ENCODE peak calls at places on chromosome 17, in six cellular contexts. One of them, this sample, is unnamed.

GRCh38 chr17:82387577-82388106 is 16.1 kb downstream of the UTS2R start:
- DNase-seq in adrenal gland: no peak
- DNase-seq in heart left ventricle: no peak
- DNase-seq in right lobe of liver: no peak
- DNase-seq in HepG2: no peak
- DNase-seq in stomach: no peak
- DNase-seq in this sample: no peak

GRCh38 chr17:81731271-81731670 is 19.2 kb downstream of the SLC25A10 start:
- DNase-seq in right lobe of liver: no peak
- DNase-seq in heart left ventricle: no peak
- DNase-seq in HepG2: no peak
- DNase-seq in adrenal gland: no peak
- DNase-seq in stomach: no peak
- DNase-seq in this sample: peak; percentile 74

GRCh38 chr17:37640016-37640415 is 3.2 kb downstream of the DDX52 start:
- DNase-seq in HepG2: no peak
- DNase-seq in stomach: no peak
- DNase-seq in adrenal gland: no peak
- DNase-seq in heart left ventricle: no peak
- DNase-seq in right lobe of liver: no peak
- DNase-seq in this sample: peak; percentile 31

GRCh38 chr17:76685846-76686245 is 24.9 kb downstream of the MXRA7 start:
- DNase-seq in right lobe of liver: no peak
- DNase-seq in heart left ventricle: peak; percentile 66
- DNase-seq in adrenal gland: no peak
- DNase-seq in stomach: no peak
- DNase-seq in HepG2: no peak
- DNase-seq in this sample: no peak

GRCh38 chr17:14442798-14443553 is 142.1 kb downstream of the HS3ST3B1 start:
- DNase-seq in adrenal gland: no peak
- DNase-seq in HepG2: no peak
- DNase-seq in heart left ventricle: no peak
- DNase-seq in right lobe of liver: no peak
- DNase-seq in stomach: no peak
- DNase-seq in this sample: no peak

GRCh38 chr17:83176272-83176955 is 97.0 kb downstream of the METRNL start:
- DNase-seq in adrenal gland: no peak
- DNase-seq in HepG2: no peak
- DNase-seq in stomach: no peak
- DNase-seq in right lobe of liver: peak; percentile 46
- DNase-seq in heart left ventricle: no peak
- DNase-seq in this sample: no peak

GRCh38 chr17:72173475-72174116 is 52.8 kb downstream of the SOX9 start:
- DNase-seq in heart left ventricle: no peak
- DNase-seq in stomach: no peak
- DNase-seq in HepG2: peak; percentile 70
- DNase-seq in adrenal gland: no peak
- DNase-seq in right lobe of liver: no peak
- DNase-seq in this sample: no peak

GRCh38 chr17:60102632-60103047 is 23.9 kb upstream of the HEATR6 start:
- DNase-seq in heart left ventricle: peak; percentile 45
- DNase-seq in right lobe of liver: no peak
- DNase-seq in stomach: no peak
- DNase-seq in adrenal gland: no peak
- DNase-seq in HepG2: no peak
- DNase-seq in this sample: peak; percentile 44

GRCh38 chr17:19281161-19281560 is 44.0 kb downstream of the EPN2 start:
- DNase-seq in adrenal gland: no peak
- DNase-seq in HepG2: no peak
- DNase-seq in heart left ventricle: no peak
- DNase-seq in stomach: no peak
- DNase-seq in right lobe of liver: no peak
- DNase-seq in this sample: no peak

GRCh38 chr17:77366558-77367245 is 225.9 kb downstream of the SEC14L1 start:
- DNase-seq in heart left ventricle: no peak
- DNase-seq in right lobe of liver: no peak
- DNase-seq in adrenal gland: peak; percentile 77
- DNase-seq in HepG2: no peak
- DNase-seq in stomach: no peak
- DNase-seq in this sample: no peak

GRCh38 chr17:57380055-57380356 is 123.7 kb downstream of the MSI2 start:
- DNase-seq in HepG2: no peak
- DNase-seq in adrenal gland: no peak
- DNase-seq in right lobe of liver: no peak
- DNase-seq in stomach: no peak
- DNase-seq in heart left ventricle: no peak
- DNase-seq in this sample: no peak

GRCh38 chr17:49231563-49231894 is 942 bp upstream of the PHOSPHO1 start:
- DNase-seq in stomach: no peak
- DNase-seq in HepG2: no peak
- DNase-seq in adrenal gland: no peak
- DNase-seq in right lobe of liver: no peak
- DNase-seq in heart left ventricle: no peak
- DNase-seq in this sample: no peak

GRCh38 chr17:49239963-49240362 is 9.4 kb upstream of the PHOSPHO1 start:
- DNase-seq in adrenal gland: no peak
- DNase-seq in HepG2: no peak
- DNase-seq in heart left ventricle: no peak
- DNase-seq in stomach: no peak
- DNase-seq in right lobe of liver: no peak
- DNase-seq in this sample: no peak

GRCh38 chr17:49240619-49241018 is 10.0 kb upstream of the PHOSPHO1 start:
- DNase-seq in adrenal gland: no peak
- DNase-seq in right lobe of liver: no peak
- DNase-seq in heart left ventricle: no peak
- DNase-seq in stomach: no peak
- DNase-seq in HepG2: no peak
- DNase-seq in this sample: no peak

GRCh38 chr17:49234509-49235080 is 4.0 kb upstream of the PHOSPHO1 start:
- DNase-seq in stomach: no peak
- DNase-seq in right lobe of liver: no peak
- DNase-seq in heart left ventricle: no peak
- DNase-seq in HepG2: no peak
- DNase-seq in adrenal gland: no peak
- DNase-seq in this sample: no peak

GRCh38 chr17:49235896-49236295 is 5.3 kb upstream of the PHOSPHO1 start:
- DNase-seq in heart left ventricle: no peak
- DNase-seq in right lobe of liver: no peak
- DNase-seq in stomach: no peak
- DNase-seq in HepG2: no peak
- DNase-seq in adrenal gland: no peak
- DNase-seq in this sample: no peak
- TF ChIP-seq POLR2A in heart left ventricle: no peak
- TF ChIP-seq POLR2A in right lobe of liver: no peak
- TF ChIP-seq POLR2A in stomach: no peak
- TF ChIP-seq POLR2A in HepG2: no peak
- TF ChIP-seq POLR2A in adrenal gland: no peak
- TF ChIP-seq POLR2A in this sample: no peak

DNA sequence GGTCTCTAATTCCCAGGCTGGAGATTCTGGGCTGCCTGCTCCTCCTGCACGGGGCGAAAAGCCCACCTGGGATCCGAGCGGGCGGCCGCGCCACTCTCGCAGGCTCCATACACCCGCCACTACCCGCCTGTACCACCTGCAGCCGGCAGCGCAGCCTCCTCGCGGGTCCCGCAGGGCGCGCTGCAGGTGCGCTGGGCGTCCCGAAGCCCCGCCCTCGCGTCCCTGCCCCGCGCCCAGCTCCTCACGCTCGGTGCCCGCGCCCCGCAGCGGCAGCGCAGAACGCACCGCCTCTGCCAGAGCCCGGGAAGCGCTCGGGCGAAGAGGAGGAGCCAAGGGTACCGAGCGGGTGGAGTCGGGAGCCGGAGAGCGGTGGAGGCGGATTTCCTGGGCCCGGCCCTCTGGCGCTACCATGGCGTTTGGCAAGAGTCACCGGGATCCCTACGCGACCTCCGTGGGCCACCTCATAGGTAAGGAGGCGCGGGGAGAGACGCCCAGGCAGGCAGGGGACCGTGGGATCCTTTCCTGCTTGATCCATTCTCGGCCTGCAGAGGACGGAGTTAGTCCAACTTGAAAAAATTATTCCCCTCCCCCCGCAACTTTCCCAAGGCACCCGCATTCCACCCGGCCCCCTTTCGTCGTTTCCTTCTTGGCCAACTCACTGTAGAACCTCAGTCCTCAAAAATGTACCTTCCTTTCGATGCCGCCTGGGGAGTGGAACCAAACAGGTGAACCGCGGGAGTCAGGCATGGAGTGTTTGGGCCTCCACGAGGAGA is at the start of gene TOM1L1:
- DNase-seq in heart left ventricle: peak; percentile 72
- DNase-seq in HepG2: peak; percentile 87
- DNase-seq in stomach: peak; percentile 90
- DNase-seq in adrenal gland: peak; percentile 86
- DNase-seq in right lobe of liver: peak; percentile 95
- DNase-seq in this sample: no peak
- TF ChIP-seq POLR2A in heart left ventricle: no peak
- TF ChIP-seq POLR2A in HepG2: peak; percentile 65
- TF ChIP-seq POLR2A in stomach: peak; percentile 15
- TF ChIP-seq POLR2A in adrenal gland: peak; percentile 59
- TF ChIP-seq POLR2A in right lobe of liver: peak; percentile 81
- TF ChIP-seq POLR2A in this sample: no peak

GRCh38 chr17:75626496-75627038 is 6.7 kb upstream of the SMIM5 start:
- DNase-seq in right lobe of liver: no peak
- DNase-seq in heart left ventricle: no peak
- DNase-seq in adrenal gland: no peak
- DNase-seq in HepG2: no peak
- DNase-seq in stomach: no peak
- DNase-seq in this sample: no peak
- TF ChIP-seq POLR2A in right lobe of liver: no peak
- TF ChIP-seq POLR2A in heart left ventricle: no peak
- TF ChIP-seq POLR2A in adrenal gland: no peak
- TF ChIP-seq POLR2A in HepG2: no peak
- TF ChIP-seq POLR2A in stomach: no peak
- TF ChIP-seq POLR2A in this sample: no peak

GRCh38 chr17:44314869-44315661 is 6.7 kb downstream of the RUNDC3A start:
- DNase-seq in HepG2: no peak
- DNase-seq in adrenal gland: no peak
- DNase-seq in right lobe of liver: no peak
- DNase-seq in heart left ventricle: no peak
- DNase-seq in stomach: peak; percentile 40
- DNase-seq in this sample: no peak

GRCh38 chr17:44315760-44316731 is 7.6 kb downstream of the RUNDC3A start:
- DNase-seq in HepG2: no peak
- DNase-seq in stomach: no peak
- DNase-seq in right lobe of liver: no peak
- DNase-seq in heart left ventricle: no peak
- DNase-seq in adrenal gland: no peak
- DNase-seq in this sample: no peak

GRCh38 chr17:44320066-44320465 is 4.6 kb downstream of the SLC25A39 start:
- DNase-seq in right lobe of liver: no peak
- DNase-seq in stomach: no peak
- DNase-seq in HepG2: no peak
- DNase-seq in adrenal gland: no peak
- DNase-seq in heart left ventricle: peak; percentile 20
- DNase-seq in this sample: no peak

GRCh38 chr17:44318077-44318892 is 6.3 kb downstream of the SLC25A39 start:
- DNase-seq in HepG2: no peak
- DNase-seq in stomach: no peak
- DNase-seq in heart left ventricle: no peak
- DNase-seq in right lobe of liver: no peak
- DNase-seq in adrenal gland: no peak
- DNase-seq in this sample: no peak

DNA sequence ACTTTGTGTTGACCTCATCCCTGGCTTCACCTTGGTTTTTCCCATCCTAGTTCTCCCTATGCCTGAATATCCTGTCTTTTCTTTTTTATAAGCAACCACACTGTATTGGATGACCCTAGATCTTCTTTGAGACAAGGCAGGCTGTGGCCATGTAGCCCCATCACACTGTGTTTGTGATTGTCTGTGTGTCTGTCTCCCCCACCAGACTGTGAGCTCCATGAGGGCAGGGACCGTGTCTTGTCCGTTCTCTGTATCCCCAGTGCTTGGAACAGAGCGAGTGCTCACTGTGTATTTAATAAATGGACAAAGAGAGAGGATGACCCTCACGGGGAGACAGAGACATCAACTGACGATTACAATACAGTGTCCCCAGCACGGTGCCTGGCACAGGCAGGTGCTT is 7.1 kb downstream of the SLC25A39 start:
- DNase-seq in heart left ventricle: no peak
- DNase-seq in adrenal gland: no peak
- DNase-seq in stomach: no peak
- DNase-seq in HepG2: no peak
- DNase-seq in right lobe of liver: no peak
- DNase-seq in this sample: no peak
- TF ChIP-seq POLR2A in heart left ventricle: no peak
- TF ChIP-seq POLR2A in adrenal gland: no peak
- TF ChIP-seq POLR2A in stomach: no peak
- TF ChIP-seq POLR2A in HepG2: no peak
- TF ChIP-seq POLR2A in right lobe of liver: no peak
- TF ChIP-seq POLR2A in this sample: no peak

GRCh38 chr17:7477392-7478275 is 1.8 kb downstream of the ZBTB4 start:
- DNase-seq in stomach: peak; percentile 60
- DNase-seq in right lobe of liver: no peak
- DNase-seq in heart left ventricle: peak; percentile 66
- DNase-seq in adrenal gland: peak; percentile 76
- DNase-seq in HepG2: peak; percentile 31
- DNase-seq in this sample: no peak
- TF ChIP-seq POLR2A in stomach: no peak
- TF ChIP-seq POLR2A in right lobe of liver: no peak
- TF ChIP-seq POLR2A in heart left ventricle: no peak
- TF ChIP-seq POLR2A in adrenal gland: peak; percentile 85
- TF ChIP-seq POLR2A in HepG2: no peak
- TF ChIP-seq POLR2A in this sample: no peak

GRCh38 chr17:78592991-78593329 is 15.8 kb upstream of the DNAH17 start:
- DNase-seq in stomach: no peak
- DNase-seq in heart left ventricle: no peak
- DNase-seq in HepG2: no peak
- DNase-seq in adrenal gland: no peak
- DNase-seq in right lobe of liver: no peak
- DNase-seq in this sample: no peak

GRCh38 chr17:78591263-78591671 is 14.1 kb upstream of the DNAH17 start:
- DNase-seq in stomach: no peak
- DNase-seq in HepG2: no peak
- DNase-seq in heart left ventricle: no peak
- DNase-seq in right lobe of liver: no peak
- DNase-seq in adrenal gland: no peak
- DNase-seq in this sample: no peak

GRCh38 chr17:78589031-78589675 is 12.0 kb upstream of the DNAH17 start:
- DNase-seq in HepG2: peak; percentile 43
- DNase-seq in stomach: no peak
- DNase-seq in heart left ventricle: no peak
- DNase-seq in adrenal gland: no peak
- DNase-seq in right lobe of liver: no peak
- DNase-seq in this sample: no peak

GRCh38 chr17:78588258-78589030 is 11.2 kb upstream of the DNAH17 start:
- DNase-seq in adrenal gland: no peak
- DNase-seq in heart left ventricle: no peak
- DNase-seq in stomach: no peak
- DNase-seq in HepG2: peak; percentile 54
- DNase-seq in right lobe of liver: no peak
- DNase-seq in this sample: no peak

GRCh38 chr17:78589885-78590284 is 12.7 kb upstream of the DNAH17 start:
- DNase-seq in heart left ventricle: no peak
- DNase-seq in right lobe of liver: no peak
- DNase-seq in HepG2: no peak
- DNase-seq in stomach: no peak
- DNase-seq in adrenal gland: no peak
- DNase-seq in this sample: no peak
- TF ChIP-seq POLR2A in heart left ventricle: no peak
- TF ChIP-seq POLR2A in right lobe of liver: no peak
- TF ChIP-seq POLR2A in HepG2: no peak
- TF ChIP-seq POLR2A in stomach: no peak
- TF ChIP-seq POLR2A in adrenal gland: no peak
- TF ChIP-seq POLR2A in this sample: no peak

This sample was measured in NB4.